ENCODE peak calls at places on chromosomes 13 and 19, in seven cellular contexts. One of them, this sample, is unnamed. For H3K36me3 and H3K4me1, the result is how much of the 10 kb centered on the place peaks cover.

GRCh38 chr13:92355213-92355612 is 871.4 kb upstream of the GPC6 start:
- DNase-seq in CD8-positive, alpha-beta memory T cell: no peak
- DNase-seq in tibial nerve: no peak
- DNase-seq in mesendoderm: peak
- DNase-seq in heart right ventricle: no peak
- DNase-seq in aorta: no peak
- DNase-seq in IMR-90: peak
- DNase-seq in this sample: no peak

GRCh38 chr13:98438246-98439135 is 138.4 kb downstream of the STK24 start:
- DNase-seq in heart right ventricle: no peak
- DNase-seq in aorta: peak
- DNase-seq in tibial nerve: no peak
- DNase-seq in CD8-positive, alpha-beta memory T cell: no peak
- DNase-seq in mesendoderm: no peak
- DNase-seq in IMR-90: no peak
- DNase-seq in this sample: no peak

GRCh38 chr13:112078879-112079526 is 12.1 kb downstream of the SOX1 start:
- DNase-seq in aorta: no peak
- DNase-seq in heart right ventricle: no peak
- DNase-seq in CD8-positive, alpha-beta memory T cell: no peak
- DNase-seq in IMR-90: no peak
- DNase-seq in tibial nerve: no peak
- DNase-seq in mesendoderm: no peak
- DNase-seq in this sample: no peak

GRCh38 chr19:21835429-21835809 is 563 bp downstream of the ZNF43 start:
- DNase-seq in tibial nerve: no peak
- DNase-seq in IMR-90: no peak
- DNase-seq in CD8-positive, alpha-beta memory T cell: no peak
- DNase-seq in heart right ventricle: peak
- DNase-seq in mesendoderm: no peak
- DNase-seq in aorta: no peak
- DNase-seq in this sample: no peak

GRCh38 chr13:50410921-50411712 is 395.9 kb downstream of the KCNRG start:
- DNase-seq in heart right ventricle: no peak
- DNase-seq in tibial nerve: no peak
- DNase-seq in CD8-positive, alpha-beta memory T cell: no peak
- DNase-seq in IMR-90: peak
- DNase-seq in mesendoderm: peak
- DNase-seq in aorta: no peak
- DNase-seq in this sample: no peak

GRCh38 chr19:13427273-13428051 is 78.8 kb downstream of the CACNA1A start:
- DNase-seq in CD8-positive, alpha-beta memory T cell: no peak
- DNase-seq in mesendoderm: no peak
- DNase-seq in aorta: no peak
- DNase-seq in IMR-90: no peak
- DNase-seq in tibial nerve: no peak
- DNase-seq in heart right ventricle: no peak
- DNase-seq in this sample: no peak

GRCh38 chr13:79782541-79783216 is 301.7 kb downstream of the NDFIP2 start:
- DNase-seq in heart right ventricle: peak
- DNase-seq in mesendoderm: peak
- DNase-seq in IMR-90: peak
- DNase-seq in CD8-positive, alpha-beta memory T cell: no peak
- DNase-seq in aorta: peak
- DNase-seq in tibial nerve: peak
- DNase-seq in this sample: peak

GRCh38 chr19:8673281-8673891 is 25.2 kb downstream of the ACTL9 start:
- DNase-seq in aorta: peak
- DNase-seq in mesendoderm: no peak
- DNase-seq in CD8-positive, alpha-beta memory T cell: no peak
- DNase-seq in heart right ventricle: no peak
- DNase-seq in tibial nerve: no peak
- DNase-seq in IMR-90: no peak
- DNase-seq in this sample: no peak

GRCh38 chr19:39350156-39350555 is 7.9 kb downstream of the SAMD4B start:
- DNase-seq in CD8-positive, alpha-beta memory T cell: no peak
- DNase-seq in tibial nerve: no peak
- DNase-seq in mesendoderm: no peak
- DNase-seq in IMR-90: no peak
- DNase-seq in heart right ventricle: no peak
- DNase-seq in aorta: no peak
- DNase-seq in this sample: no peak

GRCh38 chr19:39347332-39348227 is 5.4 kb downstream of the SAMD4B start:
- DNase-seq in tibial nerve: no peak
- DNase-seq in mesendoderm: no peak
- DNase-seq in CD8-positive, alpha-beta memory T cell: no peak
- DNase-seq in heart right ventricle: no peak
- DNase-seq in IMR-90: peak
- DNase-seq in aorta: peak
- DNase-seq in this sample: no peak

GRCh38 chr19:39351537-39352037 is 9.4 kb downstream of the SAMD4B start:
- DNase-seq in aorta: peak
- DNase-seq in IMR-90: peak
- DNase-seq in mesendoderm: no peak
- DNase-seq in CD8-positive, alpha-beta memory T cell: no peak
- DNase-seq in heart right ventricle: no peak
- DNase-seq in tibial nerve: no peak
- DNase-seq in this sample: no peak

GRCh38 chr19:39345956-39346355 is 3.7 kb downstream of the SAMD4B start:
- DNase-seq in IMR-90: no peak
- DNase-seq in aorta: peak
- DNase-seq in heart right ventricle: no peak
- DNase-seq in CD8-positive, alpha-beta memory T cell: no peak
- DNase-seq in tibial nerve: no peak
- DNase-seq in mesendoderm: no peak
- DNase-seq in this sample: no peak

GRCh38 chr19:39349326-39349725 is 7.1 kb downstream of the SAMD4B start:
- DNase-seq in aorta: no peak
- DNase-seq in CD8-positive, alpha-beta memory T cell: no peak
- DNase-seq in tibial nerve: no peak
- DNase-seq in mesendoderm: no peak
- DNase-seq in IMR-90: no peak
- DNase-seq in heart right ventricle: no peak
- DNase-seq in this sample: no peak
- H3K36me3 ChIP-seq in aorta: under half
- H3K36me3 ChIP-seq in CD8-positive, alpha-beta memory T cell: under half
- H3K36me3 ChIP-seq in tibial nerve: under half
- H3K36me3 ChIP-seq in mesendoderm: under half
- H3K36me3 ChIP-seq in IMR-90: under half
- H3K36me3 ChIP-seq in heart right ventricle: half or more
- H3K36me3 ChIP-seq in this sample: under half

GRCh38 chr13:64877176-64877575 is 2353.0 kb downstream of the PCDH9 start:
- DNase-seq in aorta: peak
- DNase-seq in IMR-90: no peak
- DNase-seq in heart right ventricle: no peak
- DNase-seq in CD8-positive, alpha-beta memory T cell: no peak
- DNase-seq in mesendoderm: no peak
- DNase-seq in tibial nerve: no peak
- DNase-seq in this sample: no peak

GRCh38 chr13:64869539-64869938 is 2360.6 kb downstream of the PCDH9 start:
- DNase-seq in tibial nerve: no peak
- DNase-seq in mesendoderm: no peak
- DNase-seq in CD8-positive, alpha-beta memory T cell: no peak
- DNase-seq in heart right ventricle: no peak
- DNase-seq in IMR-90: no peak
- DNase-seq in aorta: no peak
- DNase-seq in this sample: no peak

DNA sequence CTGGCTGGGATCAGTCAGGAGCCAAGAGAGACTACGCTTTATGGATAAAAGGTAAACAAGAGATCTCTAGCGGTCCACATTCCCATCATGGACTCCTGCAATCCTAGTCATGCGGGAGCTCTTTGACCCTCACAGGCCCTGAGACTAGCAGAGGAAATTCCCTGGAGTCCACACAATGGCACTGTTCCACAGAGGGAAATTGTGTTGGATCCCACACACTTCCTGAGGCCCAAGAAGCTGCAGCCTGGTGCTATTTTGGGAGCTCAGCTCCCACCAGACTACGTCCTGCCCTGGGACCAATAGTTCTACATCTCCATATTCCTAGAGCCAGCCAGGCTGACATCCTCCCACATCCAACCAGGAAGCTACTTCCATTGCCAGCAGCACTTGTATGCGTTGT is 2358.4 kb downstream of the PCDH9 start:
- DNase-seq in aorta: no peak
- DNase-seq in tibial nerve: no peak
- DNase-seq in mesendoderm: no peak
- DNase-seq in IMR-90: no peak
- DNase-seq in CD8-positive, alpha-beta memory T cell: no peak
- DNase-seq in heart right ventricle: peak
- DNase-seq in this sample: no peak
- H3K4me1 ChIP-seq in aorta: under half
- H3K4me1 ChIP-seq in tibial nerve: under half
- H3K4me1 ChIP-seq in mesendoderm: under half
- H3K4me1 ChIP-seq in IMR-90: under half
- H3K4me1 ChIP-seq in CD8-positive, alpha-beta memory T cell: under half
- H3K4me1 ChIP-seq in heart right ventricle: under half
- H3K4me1 ChIP-seq in this sample: under half

GRCh38 chr13:32330438-32330837 is 15.1 kb downstream of the BRCA2 start:
- DNase-seq in CD8-positive, alpha-beta memory T cell: no peak
- DNase-seq in mesendoderm: no peak
- DNase-seq in aorta: no peak
- DNase-seq in heart right ventricle: no peak
- DNase-seq in IMR-90: peak
- DNase-seq in tibial nerve: no peak
- DNase-seq in this sample: no peak
- H3K27ac ChIP-seq in CD8-positive, alpha-beta memory T cell: no peak
- H3K27ac ChIP-seq in mesendoderm: no peak
- H3K27ac ChIP-seq in aorta: no peak
- H3K27ac ChIP-seq in heart right ventricle: no peak
- H3K27ac ChIP-seq in IMR-90: no peak
- H3K27ac ChIP-seq in tibial nerve: no peak
- H3K27ac ChIP-seq in this sample: no peak

GRCh38 chr19:11038511-11038910 is 50.8 kb upstream of the LDLR start:
- DNase-seq in heart right ventricle: no peak
- DNase-seq in tibial nerve: no peak
- DNase-seq in aorta: no peak
- DNase-seq in mesendoderm: no peak
- DNase-seq in IMR-90: no peak
- DNase-seq in CD8-positive, alpha-beta memory T cell: no peak
- DNase-seq in this sample: no peak
- H3K36me3 ChIP-seq in heart right ventricle: half or more
- H3K36me3 ChIP-seq in tibial nerve: under half
- H3K36me3 ChIP-seq in aorta: under half
- H3K36me3 ChIP-seq in mesendoderm: under half
- H3K36me3 ChIP-seq in IMR-90: half or more
- H3K36me3 ChIP-seq in CD8-positive, alpha-beta memory T cell: under half
- H3K36me3 ChIP-seq in this sample: half or more